ENCODE peak calls at places on chromosome 1, in eight cellular contexts. V is right lobe of liver, O is prostate gland, E is HCT116, C is uterus, A is IMR-90, I is transverse colon, G is lower leg skin. M is an unnamed sample.

GRCh38 chr1:90074555-90075315 is 79.8 kb downstream of the ZNF326 start:
- DNase-seq in V (no peak), O (no peak), E (no peak), C (no peak), A (no peak), I (no peak), G (no peak), M (no peak)

GRCh38 chr1:226951286-226952120 is 11.4 kb downstream of the COQ8A start:
- DNase-seq in V (no peak), O (no peak), E (no peak), C (no peak), A (no peak), I (no peak), G (peak; percentile 58), M (no peak)

GRCh38 chr1:66705100-66705499 is 47.2 kb upstream of the DYNLT5 start:
- DNase-seq in V (no peak), O (peak; percentile 52), E (no peak), C (no peak), A (no peak), I (no peak), G (no peak), M (no peak)

GRCh38 chr1:200130552-200130951 is 103.0 kb downstream of the NR5A2 start:
- DNase-seq in V (no peak), O (no peak), E (no peak), C (no peak), A (peak; percentile 24), I (no peak), G (no peak), M (no peak)

GRCh38 chr1:205248793-205249601 is 21.3 kb downstream of the TMCC2 start:
- DNase-seq in V (no peak), O (peak; percentile 55), E (no peak), C (peak; percentile 90), A (peak; percentile 75), I (peak; percentile 73), G (no peak), M (peak; percentile 64)

GRCh38 chr1:116820362-116820761 is 66.1 kb downstream of the CD2 start:
- DNase-seq in V (no peak), O (no peak), E (no peak), C (peak; percentile 70), A (peak; percentile 80), I (no peak), G (no peak), M (no peak)

GRCh38 chr1:177632923-177633322 is 336.9 kb downstream of the SEC16B start:
- DNase-seq in V (no peak), O (no peak), E (no peak), C (no peak), A (no peak), I (no peak), G (no peak), M (no peak)

GRCh38 chr1:40877681-40878080 is 15.5 kb upstream of the CITED4 start:
- DNase-seq in V (no peak), O (peak; percentile 72), E (no peak), C (peak; percentile 78), A (peak; percentile 91), I (peak; percentile 33), G (peak; percentile 93), M (no peak)

GRCh38 chr1:89360716-89361115 is 3.1 kb upstream of the GBP6 start:
- DNase-seq in V (no peak), O (no peak), E (no peak), C (no peak), A (no peak), I (no peak), G (no peak), M (no peak)

GRCh38 chr1:181038399-181038873 is 4.7 kb downstream of the MR1 start:
- DNase-seq in V (peak; percentile 60), O (peak; percentile 30), E (peak; percentile 72), C (peak; percentile 47), A (peak; percentile 68), I (peak; percentile 57), G (no peak), M (peak; percentile 51)

GRCh38 chr1:222009105-222009730 is 267.3 kb upstream of the DUSP10 start:
- DNase-seq in V (no peak), O (no peak), E (no peak), C (no peak), A (no peak), I (no peak), G (no peak), M (no peak)

GRCh38 chr1:7810395-7810794 is 26.3 kb downstream of the PER3 start:
- DNase-seq in V (no peak), O (no peak), E (peak; percentile 64), C (no peak), A (peak; percentile 96), I (no peak), G (no peak), M (no peak)

GRCh38 chr1:226572325-226572726 is 23.8 kb downstream of the STUM start:
- DNase-seq in V (peak; percentile 27), O (no peak), E (no peak), C (no peak), A (no peak), I (no peak), G (no peak), M (peak; percentile 38)

GRCh38 chr1:203986887-203987461 is 85.9 kb upstream of the SOX13 start:
- DNase-seq in V (no peak), O (no peak), E (no peak), C (no peak), A (no peak), I (no peak), G (no peak), M (no peak)

DNA sequence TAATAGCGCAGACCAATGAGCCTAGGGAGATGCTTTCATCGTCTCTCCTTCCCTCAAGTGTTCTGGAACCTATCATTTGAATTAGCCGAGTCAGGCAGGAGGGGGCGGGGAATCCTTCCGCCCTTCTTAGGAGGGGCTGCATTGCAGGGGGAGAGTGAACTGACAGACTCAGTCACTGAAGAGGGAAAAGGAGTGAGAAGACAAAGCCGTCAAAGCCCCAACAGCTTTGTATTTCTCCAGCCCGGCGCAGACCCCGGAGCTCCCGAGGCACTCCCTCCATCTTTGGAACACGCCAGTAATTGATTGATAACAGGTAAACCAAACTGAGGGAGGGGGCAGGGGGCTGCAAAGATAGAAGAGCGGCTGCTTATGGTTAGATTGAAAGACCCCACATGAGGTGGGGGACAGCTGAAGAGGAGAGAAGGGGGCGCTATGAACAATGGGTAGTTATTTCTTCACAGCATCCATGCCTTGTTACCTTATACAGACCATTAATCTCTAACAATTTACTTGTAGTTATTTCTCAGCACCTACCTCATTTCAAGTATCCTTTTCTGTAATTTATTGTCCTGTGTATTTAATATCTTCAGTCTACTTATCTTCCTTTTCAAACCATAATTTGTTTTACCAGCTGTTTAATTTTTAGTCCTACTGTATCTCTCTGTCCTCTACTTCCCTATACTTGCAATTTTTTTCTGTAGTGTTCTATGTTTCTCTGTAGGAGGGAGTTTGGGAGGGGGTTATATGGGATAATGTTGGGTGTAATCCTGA is at the start of gene MLLT11:
- DNase-seq in V (no peak), O (peak; percentile 19), E (no peak), C (peak; percentile 81), A (peak; percentile 69), I (peak; percentile 35), G (no peak), M (peak; percentile 52)
- TF ChIP-seq POLR2A in V (no peak), O (no peak), E (no peak), C (peak; percentile 48), A (peak; percentile 51), I (no peak), G (no peak), M (no peak)

GRCh38 chr1:156054500-156055342 is at the start of gene LAMTOR2:
- DNase-seq in V (peak; percentile 98), O (peak; percentile 98), E (peak; percentile 94), C (peak; percentile 97), A (peak; percentile 94), I (peak; percentile 98), G (peak; percentile 100), M (peak; percentile 98)
- TF ChIP-seq CTCF in V (no peak), O (peak; percentile 46), E (no peak), C (peak; percentile 15), A (no peak), I (no peak), G (no peak), M (peak; percentile 13)

DNA sequence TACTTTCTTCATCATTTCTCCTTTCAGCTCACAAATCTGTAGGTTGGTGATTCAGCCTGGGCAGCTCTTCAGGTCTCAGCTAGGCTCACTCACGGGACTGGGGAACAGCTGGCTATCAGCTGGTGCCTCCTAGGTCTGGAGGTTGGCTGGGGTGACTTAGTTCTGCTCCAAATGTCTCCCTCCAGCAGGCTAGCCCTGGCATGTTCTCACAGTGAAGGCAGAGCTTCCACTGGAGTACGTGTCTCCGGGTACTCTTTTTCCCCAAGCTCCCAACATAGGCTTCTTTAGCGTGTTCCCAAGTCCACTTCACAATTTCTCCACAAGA is 12.5 kb upstream of the VAMP4 start:
- DNase-seq in V (no peak), O (no peak), E (no peak), C (no peak), A (peak; percentile 86), I (no peak), G (no peak), M (no peak)
- H3K4me3 ChIP-seq in V (no peak overlapping the region), O (no peak overlapping the region), E (no peak overlapping the region), C (no peak overlapping the region), A (no peak overlapping the region), I (no peak overlapping the region), G (no peak overlapping the region), M (no peak overlapping the region)

GRCh38 chr1:245092638-245092976 is 62.2 kb upstream of the KIF26B start:
- DNase-seq in V (no peak), O (no peak), E (no peak), C (no peak), A (no peak), I (no peak), G (no peak), M (no peak)

GRCh38 chr1:245094092-245094491 is 60.7 kb upstream of the KIF26B start:
- DNase-seq in V (no peak), O (no peak), E (no peak), C (no peak), A (no peak), I (no peak), G (no peak), M (no peak)

GRCh38 chr1:245090491-245091090 is 64.2 kb upstream of the KIF26B start:
- DNase-seq in V (no peak), O (no peak), E (no peak), C (no peak), A (no peak), I (no peak), G (no peak), M (no peak)

GRCh38 chr1:245091171-245091621 is 63.6 kb upstream of the KIF26B start:
- DNase-seq in V (no peak), O (no peak), E (no peak), C (no peak), A (peak; percentile 37), I (no peak), G (no peak), M (no peak)

DNA sequence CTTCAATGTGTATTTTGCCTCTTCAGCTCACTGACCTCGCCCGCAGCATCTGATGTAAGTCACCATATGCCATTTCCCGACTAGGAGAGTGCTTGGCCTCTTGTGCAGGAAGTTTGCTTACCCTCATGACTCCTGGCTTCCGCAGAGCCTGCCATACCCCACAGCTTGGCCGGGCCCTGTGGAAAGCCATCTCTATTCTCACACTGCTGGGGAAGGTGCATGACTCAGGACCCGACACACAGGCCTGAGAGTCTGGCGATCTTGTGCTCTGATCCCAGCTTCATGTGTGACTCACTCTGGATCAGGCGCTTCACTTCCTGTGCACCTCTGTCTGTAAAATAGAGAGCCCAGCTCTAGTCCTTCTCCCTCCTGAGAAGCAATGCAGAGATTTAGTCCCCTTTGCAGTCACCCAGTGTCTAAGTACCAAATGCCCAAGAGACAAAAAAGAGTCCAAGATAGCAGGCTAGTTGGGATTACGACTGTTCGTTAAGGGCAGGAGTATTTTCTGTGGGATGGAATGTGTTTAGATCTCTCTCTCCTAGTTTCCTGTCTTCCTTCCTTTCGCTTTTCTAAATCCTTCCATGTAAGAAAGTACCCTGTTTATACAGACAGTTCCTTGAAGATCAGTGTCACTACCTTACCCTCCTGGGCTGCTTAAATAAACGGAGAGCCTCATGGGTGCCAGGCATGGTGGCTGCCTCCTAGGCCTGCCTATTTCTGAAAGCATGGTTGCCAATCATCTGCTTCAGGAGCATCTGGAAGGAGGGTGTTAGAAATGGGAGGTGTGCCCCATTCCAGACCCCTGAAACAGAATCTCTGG is 62.8 kb upstream of the KIF26B start:
- DNase-seq in V (no peak), O (no peak), E (peak; percentile 62), C (peak; percentile 54), A (peak; percentile 99), I (no peak), G (peak; percentile 85), M (peak; percentile 46)
- TF ChIP-seq POLR2A in V (no peak), O (no peak), E (no peak), C (no peak), A (peak; percentile 80), I (no peak), G (no peak), M (no peak)